ENCODE peak calls at places on chromosomes 13 and 19, in seven cellular contexts. O is cardiac fibroblast, K is NCI-H2081, D is H54, J is transverse colon, W is posterior cingulate gyrus, T is astrocyte of the cerebellum. V is an unnamed sample.

GRCh38 chr13:93496985-93497673 is 270.5 kb downstream of the GPC6 start:
- DNase-seq in D (no peak), K (peak), O (peak), W (no peak), T (no peak), J (no peak), V (no peak)

GRCh38 chr13:44972956-44973581 is 16.2 kb downstream of the NUFIP1 start:
- DNase-seq in T (peak), D (no peak), K (peak), W (no peak), O (peak), J (no peak), V (no peak)

GRCh38 chr19:5339950-5340636 is 519 bp downstream of the PTPRS start:
- DNase-seq in T (no peak), O (no peak), D (no peak), J (no peak), K (peak), W (no peak), V (no peak)

GRCh38 chr13:79679334-79679733 is 198.4 kb downstream of the NDFIP2 start:
- DNase-seq in T (peak), D (peak), O (peak), K (peak), W (peak), J (peak), V (peak)

GRCh38 chr13:57045816-57046691 is 94.7 kb upstream of the PRR20A start:
- DNase-seq in K (no peak), T (no peak), O (peak), J (no peak), D (no peak), W (no peak), V (no peak)

GRCh38 chr19:6464070-6464873 is at the start of gene CRB3:
- DNase-seq in K (peak), J (peak), W (no peak), D (no peak), O (no peak), T (no peak), V (peak)

GRCh38 chr13:40613192-40613818 is 53.1 kb downstream of the FOXO1 start:
- DNase-seq in J (peak), T (no peak), O (no peak), D (no peak), W (no peak), K (no peak), V (no peak)

GRCh38 chr13:99198630-99199029 is 2.0 kb upstream of the UBAC2 start:
- DNase-seq in J (no peak), T (no peak), K (no peak), W (no peak), O (no peak), D (no peak), V (no peak)

GRCh38 chr19:46431824-46432223 is 3.1 kb upstream of the PNMA8C start:
- DNase-seq in J (no peak), W (no peak), T (no peak), D (no peak), K (no peak), O (no peak), V (no peak)

GRCh38 chr19:55484571-55485438 is at the start of gene NAT14:
- DNase-seq in D (peak), T (no peak), O (peak), K (peak), W (peak), J (peak), V (peak)

GRCh38 chr19:41999071-41999877 is 5.2 kb upstream of the ATP1A3 start:
- DNase-seq in K (no peak), W (no peak), T (no peak), J (no peak), D (no peak), O (no peak), V (no peak)

GRCh38 chr19:18348171-18348570 is 7.8 kb downstream of the PGPEP1 start:
- DNase-seq in T (no peak), K (no peak), J (no peak), W (no peak), O (no peak), D (no peak), V (no peak)

GRCh38 chr19:52176574-52176973 is 5.2 kb upstream of the ZNF836 start:
- DNase-seq in W (no peak), D (no peak), K (no peak), O (no peak), T (no peak), J (no peak), V (no peak)

GRCh38 chr19:53813996-53814395 is 10.1 kb downstream of the NLRP12 start:
- DNase-seq in W (no peak), O (no peak), J (no peak), K (no peak), T (no peak), D (peak), V (no peak)